ENCODE peak calls at places on chromosomes 11 and 22, in seven cellular contexts. I is SK-N-SH; O is CD8-positive, alpha-beta T cell; K is HepG2; T is PC-9; Q is tibial artery; V is PC-3. F is an unnamed sample.

GRCh38 chr22:46031965-46032851 is 55.2 kb upstream of the WNT7B start:
- DNase-seq in T (no peak), K (no peak), I (peak; percentile 28), V (no peak), O (no peak), Q (peak; percentile 62), F (no peak)

GRCh38 chr11:134357545-134357839 is 25.7 kb downstream of the GLB1L2 start:
- DNase-seq in K (no peak), Q (peak; percentile 55), T (no peak), V (no peak), O (no peak), I (no peak), F (peak; percentile 35)

GRCh38 chr11:72229336-72229924 is 4.9 kb downstream of the INPPL1 start:
- DNase-seq in T (no peak), I (no peak), K (no peak), Q (no peak), O (no peak), V (no peak), F (no peak)

GRCh38 chr11:112844530-112844929 is 116.7 kb upstream of the NCAM1 start:
- DNase-seq in K (no peak), T (no peak), Q (no peak), O (no peak), V (no peak), I (no peak), F (no peak)

GRCh38 chr11:119134389-119134978 is 13.1 kb downstream of the HINFP start:
- DNase-seq in O (no peak), V (peak; percentile 47), I (peak; percentile 48), T (no peak), K (no peak), Q (no peak), F (peak; percentile 47)

GRCh38 chr22:29987143-29987542 is 93.1 kb upstream of the HORMAD2 start:
- DNase-seq in O (no peak), V (no peak), I (no peak), Q (no peak), T (no peak), K (no peak), F (no peak)

GRCh38 chr11:134062255-134063030 is 6.4 kb upstream of the JAM3 start:
- DNase-seq in T (no peak), I (no peak), O (no peak), K (no peak), V (no peak), Q (no peak), F (no peak)

GRCh38 chr11:68724293-68724692 is 27.0 kb downstream of the TESMIN start:
- DNase-seq in T (no peak), V (no peak), K (no peak), I (no peak), Q (no peak), O (no peak), F (no peak)

DNA sequence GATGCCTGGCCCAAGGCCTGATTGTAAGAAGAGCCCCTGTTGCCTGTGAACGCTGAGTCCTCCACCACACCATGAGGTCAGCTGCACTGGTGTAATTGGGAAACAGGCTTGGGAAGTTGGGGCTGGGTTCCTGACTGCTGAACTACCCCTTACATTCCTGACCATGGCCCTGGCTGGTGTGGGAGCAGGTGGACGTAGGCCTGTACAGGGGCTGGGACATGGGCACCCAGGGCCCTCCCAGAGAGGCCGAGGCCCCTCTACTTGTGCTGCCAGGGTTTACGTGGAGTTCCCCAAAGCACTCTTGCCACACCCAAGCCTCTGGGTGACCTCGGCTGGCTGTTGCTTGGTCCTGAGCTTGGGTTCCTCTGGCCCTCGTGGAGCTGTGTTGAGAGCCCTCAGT is 5.4 kb downstream of the RELT start:
- DNase-seq in T (no peak), Q (no peak), I (no peak), V (no peak), K (no peak), O (no peak), F (no peak)
- H3K4me1 ChIP-seq in T (peaks cover 15% of the 10 kb centered on the region), Q (peaks cover 4% of the 10 kb centered on the region), I (peaks cover 15% of the 10 kb centered on the region), V (peaks cover 24% of the 10 kb centered on the region), K (peaks cover 36% of the 10 kb centered on the region), O (peaks cover 53% of the 10 kb centered on the region), F (peaks cover 11% of the 10 kb centered on the region)

DNA sequence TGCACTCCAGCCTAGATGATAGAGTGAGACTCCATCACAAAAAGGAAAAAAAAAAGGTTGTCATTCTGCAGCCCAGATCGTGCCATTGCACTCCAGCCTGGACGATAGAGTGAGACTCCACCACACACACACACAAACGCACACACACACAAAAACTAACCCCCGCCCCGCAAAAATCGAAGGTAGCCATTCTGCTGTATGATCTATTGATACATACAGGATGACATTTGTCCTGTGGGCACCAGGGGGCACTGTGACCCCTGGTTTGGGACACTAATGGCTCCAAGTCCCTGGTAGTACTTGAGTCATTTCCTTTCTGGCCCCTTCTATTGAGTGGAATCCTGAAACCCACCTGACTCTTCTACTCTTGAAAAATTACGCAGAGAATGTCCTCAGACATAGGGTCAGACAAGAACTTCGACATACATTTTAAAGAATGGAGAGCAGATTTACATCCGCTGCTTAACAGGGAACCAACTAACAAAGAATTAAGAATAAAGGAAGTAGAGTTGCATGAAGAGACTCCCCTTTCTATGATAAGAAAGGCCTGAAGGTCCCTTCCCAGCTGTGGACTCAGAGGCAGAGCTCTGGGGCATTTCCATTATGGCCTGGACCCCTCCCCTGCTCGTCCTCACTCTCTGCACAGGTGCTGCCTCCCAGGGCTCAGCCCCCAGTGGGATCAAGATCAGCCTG is 35.0 kb upstream of the PRAME start:
- DNase-seq in V (peak; percentile 66), T (peak; percentile 13), O (no peak), Q (no peak), I (peak; percentile 73), K (peak; percentile 27), F (peak; percentile 56)
- TF ChIP-seq CTCF in V (peak; percentile 69), T (peak; percentile 75), O (peak; percentile 73), Q (peak; percentile 38), I (peak; percentile 78), K (peak; percentile 75), F (peak; percentile 52)

GRCh38 chr11:113877673-113878060 is 2.3 kb upstream of the USP28 start:
- DNase-seq in K (no peak), V (no peak), Q (no peak), I (no peak), O (no peak), T (no peak), F (no peak)

GRCh38 chr11:113881856-113882255 is 6.5 kb upstream of the USP28 start:
- DNase-seq in O (no peak), Q (no peak), T (peak; percentile 51), I (no peak), K (no peak), V (peak; percentile 75), F (peak; percentile 55)

GRCh38 chr11:113876798-113877672 is 1.7 kb upstream of the USP28 start:
- DNase-seq in O (no peak), I (no peak), V (no peak), K (no peak), Q (no peak), T (no peak), F (no peak)

GRCh38 chr11:113884361-113884836 is 9.0 kb upstream of the USP28 start:
- DNase-seq in V (no peak), K (peak; percentile 45), T (no peak), I (no peak), Q (no peak), O (no peak), F (peak; percentile 75)

GRCh38 chr11:113880966-113881365 is 5.6 kb upstream of the USP28 start:
- DNase-seq in T (no peak), O (no peak), I (no peak), K (no peak), V (no peak), Q (no peak), F (no peak)
- H3K4me3 ChIP-seq in T (no peak overlapping the region), O (no peak overlapping the region), I (no peak overlapping the region), K (no peak overlapping the region), V (no peak overlapping the region), Q (no peak overlapping the region), F (no peak overlapping the region)

GRCh38 chr22:35912668-35913067 is 116.0 kb downstream of the RBFOX2 start:
- DNase-seq in I (no peak), K (no peak), V (no peak), T (no peak), Q (no peak), O (no peak), F (no peak)
- H3K4me1 ChIP-seq in I (peaks cover 45% of the 10 kb centered on the region), K (peaks cover 38% of the 10 kb centered on the region), V (peaks cover 31% of the 10 kb centered on the region), T (peaks cover 58% of the 10 kb centered on the region), Q (peaks cover 20% of the 10 kb centered on the region), O (peaks cover 14% of the 10 kb centered on the region), F (peaks cover 37% of the 10 kb centered on the region)

DNA sequence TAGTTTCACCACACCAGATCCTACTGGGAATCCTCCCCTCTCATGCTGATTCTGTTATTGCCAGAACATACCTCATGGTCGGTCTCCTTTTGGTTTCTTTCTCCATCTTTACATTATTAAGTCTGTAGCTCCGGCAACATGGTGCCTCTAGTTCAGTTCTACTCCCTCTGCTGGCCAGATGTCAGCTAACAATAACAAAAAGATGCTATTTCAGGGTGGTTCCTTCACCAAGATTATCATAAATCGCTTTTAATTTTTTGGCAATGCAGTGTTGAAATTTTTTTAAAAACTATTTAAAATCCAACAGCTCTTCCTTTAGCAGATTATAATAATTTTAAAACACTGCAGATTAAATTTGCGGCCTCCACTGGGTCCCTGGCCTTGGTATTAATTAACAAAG is 492.8 kb upstream of the KIRREL3 start:
- DNase-seq in K (no peak), O (no peak), I (peak; percentile 34), V (peak; percentile 33), T (no peak), Q (no peak), F (no peak)
- TF ChIP-seq CTCF in K (no peak), O (no peak), I (peak; percentile 47), V (peak; percentile 63), T (peak; percentile 56), Q (no peak), F (peak; percentile 53)

DNA sequence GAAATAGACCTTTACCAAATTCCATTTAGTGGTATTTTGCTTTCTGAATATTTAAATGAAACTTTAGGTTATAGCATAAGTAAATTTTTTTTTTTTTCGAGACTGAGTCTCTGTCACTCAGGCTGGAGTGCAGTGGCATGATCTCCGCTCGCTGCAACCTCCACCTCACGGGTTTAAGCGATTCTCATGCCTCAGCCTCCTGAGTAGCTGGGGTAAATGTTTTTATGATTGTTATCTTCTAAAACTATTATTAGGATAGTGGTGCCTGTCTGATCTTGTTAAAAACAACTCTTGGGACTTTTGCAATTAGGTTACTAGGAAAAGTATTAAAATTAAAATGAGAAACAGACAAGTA is 20.6 kb downstream of the CRKL start:
- DNase-seq in I (no peak), O (no peak), V (no peak), K (no peak), T (no peak), Q (no peak), F (no peak)
- H3K4me3 ChIP-seq in I (no peak overlapping the region), O (no peak overlapping the region), V (no peak overlapping the region), K (no peak overlapping the region), T (no peak overlapping the region), Q (no peak overlapping the region), F (no peak overlapping the region)

DNA sequence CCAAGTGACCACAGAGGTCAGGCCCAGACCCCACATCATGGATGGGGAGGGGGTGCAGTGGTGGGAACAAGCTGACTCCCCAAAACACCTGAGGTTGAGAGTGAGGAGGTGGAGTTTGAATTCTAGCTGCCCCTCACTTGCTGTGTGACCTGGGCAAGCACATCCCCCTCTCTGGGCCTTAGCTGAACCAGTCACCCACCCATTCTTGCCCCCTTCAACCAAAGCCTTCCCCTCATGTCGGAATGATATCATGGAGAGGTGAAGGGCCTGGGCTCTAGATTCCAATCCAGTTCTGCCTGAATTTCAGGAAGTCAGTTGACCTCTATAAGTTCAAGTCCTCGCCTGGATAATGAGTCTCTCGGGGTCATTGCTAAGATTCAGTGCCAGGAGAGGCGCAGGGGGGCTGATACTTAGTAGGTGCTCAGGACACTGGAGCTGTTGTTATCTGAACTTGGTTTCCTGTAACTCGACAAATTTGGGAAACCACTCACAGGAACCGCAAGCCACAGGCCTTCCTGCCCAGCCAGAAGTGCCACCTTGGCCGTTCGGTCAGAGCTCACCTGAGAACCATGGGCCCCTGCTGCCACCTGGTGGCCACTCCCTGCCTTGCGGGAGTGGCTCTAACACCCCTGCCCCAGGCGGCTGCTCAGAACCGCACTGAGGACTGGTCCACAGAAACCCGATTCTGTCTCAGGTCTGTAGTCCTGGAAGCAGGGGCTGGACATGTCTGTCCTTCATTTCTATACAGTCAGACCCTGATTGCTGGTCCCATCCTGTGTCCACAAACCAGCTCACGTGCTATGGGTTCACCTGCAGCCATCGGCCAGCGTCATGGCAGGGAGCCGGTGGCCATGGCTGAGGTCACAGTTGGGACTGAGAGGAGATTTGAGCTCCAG is 6.9 kb downstream of the CDC42EP1 start:
- DNase-seq in O (peak; percentile 77), Q (peak; percentile 87), T (peak; percentile 93), V (peak; percentile 93), K (peak; percentile 61), I (peak; percentile 91), F (peak; percentile 79)
- H3K4me1 ChIP-seq in O (peaks cover 24% of the 10 kb centered on the region), Q (peaks cover 63% of the 10 kb centered on the region), T (peaks cover 91% of the 10 kb centered on the region), V (peaks cover 51% of the 10 kb centered on the region), K (peaks cover 91% of the 10 kb centered on the region), I (peaks cover 25% of the 10 kb centered on the region), F (peaks cover 80% of the 10 kb centered on the region)